ENCODE peak calls at places on chromosomes 7 and 10, in eight cellular contexts. One of them, this sample, is unnamed. For H3K4me1, the result is how much of the 10 kb centered on the place peaks cover.

GRCh38 chr7:131619336-131620305 is 63.2 kb upstream of the PODXL start:
- DNase-seq in SK-N-SH: no peak
- DNase-seq in HepG2: no peak
- DNase-seq in suprapubic skin: no peak
- DNase-seq in prostate gland: no peak
- DNase-seq in spleen: no peak
- DNase-seq in GM23338: no peak
- DNase-seq in esophagus muscularis mucosa: no peak
- DNase-seq in this sample: no peak

GRCh38 chr7:33186187-33186586 is 56.8 kb downstream of the BBS9 start:
- DNase-seq in SK-N-SH: no peak
- DNase-seq in prostate gland: no peak
- DNase-seq in spleen: no peak
- DNase-seq in HepG2: no peak
- DNase-seq in suprapubic skin: no peak
- DNase-seq in esophagus muscularis mucosa: no peak
- DNase-seq in GM23338: peak
- DNase-seq in this sample: no peak

GRCh38 chr10:71270301-71270777 is 48.7 kb upstream of the SLC29A3 start:
- DNase-seq in prostate gland: no peak
- DNase-seq in esophagus muscularis mucosa: no peak
- DNase-seq in GM23338: peak
- DNase-seq in spleen: no peak
- DNase-seq in SK-N-SH: peak
- DNase-seq in suprapubic skin: no peak
- DNase-seq in HepG2: peak
- DNase-seq in this sample: peak

GRCh38 chr10:79459243-79459642 is 13.8 kb upstream of the ZCCHC24 start:
- DNase-seq in prostate gland: no peak
- DNase-seq in spleen: no peak
- DNase-seq in GM23338: no peak
- DNase-seq in esophagus muscularis mucosa: no peak
- DNase-seq in SK-N-SH: no peak
- DNase-seq in HepG2: no peak
- DNase-seq in suprapubic skin: no peak
- DNase-seq in this sample: no peak

GRCh38 chr7:41559426-41559825 is 143.5 kb downstream of the INHBA start:
- DNase-seq in suprapubic skin: no peak
- DNase-seq in prostate gland: no peak
- DNase-seq in spleen: no peak
- DNase-seq in SK-N-SH: no peak
- DNase-seq in GM23338: no peak
- DNase-seq in HepG2: no peak
- DNase-seq in esophagus muscularis mucosa: no peak
- DNase-seq in this sample: no peak

GRCh38 chr10:113665806-113666354 is 2.0 kb upstream of the NRAP start:
- DNase-seq in prostate gland: peak
- DNase-seq in suprapubic skin: no peak
- DNase-seq in HepG2: no peak
- DNase-seq in spleen: no peak
- DNase-seq in SK-N-SH: no peak
- DNase-seq in GM23338: peak
- DNase-seq in esophagus muscularis mucosa: no peak
- DNase-seq in this sample: peak

GRCh38 chr7:149071641-149072437 is 18.7 kb downstream of the ZNF786 start:
- DNase-seq in esophagus muscularis mucosa: no peak
- DNase-seq in GM23338: peak
- DNase-seq in prostate gland: no peak
- DNase-seq in HepG2: no peak
- DNase-seq in spleen: peak
- DNase-seq in SK-N-SH: peak
- DNase-seq in suprapubic skin: no peak
- DNase-seq in this sample: no peak

GRCh38 chr7:123210986-123211385 is 11.2 kb upstream of the SLC13A1 start:
- DNase-seq in HepG2: no peak
- DNase-seq in SK-N-SH: no peak
- DNase-seq in GM23338: no peak
- DNase-seq in esophagus muscularis mucosa: no peak
- DNase-seq in prostate gland: no peak
- DNase-seq in suprapubic skin: no peak
- DNase-seq in spleen: no peak
- DNase-seq in this sample: no peak

GRCh38 chr10:114405011-114405350 is 679 bp upstream of the AFAP1L2 start:
- DNase-seq in spleen: no peak
- DNase-seq in SK-N-SH: no peak
- DNase-seq in prostate gland: no peak
- DNase-seq in suprapubic skin: no peak
- DNase-seq in GM23338: no peak
- DNase-seq in esophagus muscularis mucosa: no peak
- DNase-seq in HepG2: no peak
- DNase-seq in this sample: peak

GRCh38 chr10:77249901-77250459 is 387.6 kb downstream of the KCNMA1 start:
- DNase-seq in HepG2: no peak
- DNase-seq in suprapubic skin: no peak
- DNase-seq in prostate gland: no peak
- DNase-seq in spleen: no peak
- DNase-seq in SK-N-SH: no peak
- DNase-seq in esophagus muscularis mucosa: no peak
- DNase-seq in GM23338: no peak
- DNase-seq in this sample: no peak

GRCh38 chr10:77244746-77245145 is 392.9 kb downstream of the KCNMA1 start:
- DNase-seq in spleen: no peak
- DNase-seq in esophagus muscularis mucosa: no peak
- DNase-seq in HepG2: no peak
- DNase-seq in prostate gland: no peak
- DNase-seq in suprapubic skin: no peak
- DNase-seq in SK-N-SH: no peak
- DNase-seq in GM23338: no peak
- DNase-seq in this sample: no peak

GRCh38 chr10:77248104-77248503 is 389.5 kb downstream of the KCNMA1 start:
- DNase-seq in HepG2: no peak
- DNase-seq in suprapubic skin: no peak
- DNase-seq in esophagus muscularis mucosa: no peak
- DNase-seq in SK-N-SH: no peak
- DNase-seq in GM23338: peak
- DNase-seq in prostate gland: no peak
- DNase-seq in spleen: no peak
- DNase-seq in this sample: no peak

GRCh38 chr10:77245953-77246352 is 391.7 kb downstream of the KCNMA1 start:
- DNase-seq in suprapubic skin: no peak
- DNase-seq in SK-N-SH: no peak
- DNase-seq in spleen: no peak
- DNase-seq in GM23338: no peak
- DNase-seq in prostate gland: no peak
- DNase-seq in HepG2: no peak
- DNase-seq in esophagus muscularis mucosa: no peak
- DNase-seq in this sample: no peak

GRCh38 chr10:77247076-77247561 is 390.5 kb downstream of the KCNMA1 start:
- DNase-seq in suprapubic skin: no peak
- DNase-seq in esophagus muscularis mucosa: no peak
- DNase-seq in prostate gland: no peak
- DNase-seq in spleen: no peak
- DNase-seq in SK-N-SH: no peak
- DNase-seq in HepG2: peak
- DNase-seq in GM23338: no peak
- DNase-seq in this sample: no peak
- H3K4me1 ChIP-seq in suprapubic skin: under half
- H3K4me1 ChIP-seq in esophagus muscularis mucosa: half or more
- H3K4me1 ChIP-seq in prostate gland: under half
- H3K4me1 ChIP-seq in spleen: under half
- H3K4me1 ChIP-seq in SK-N-SH: under half
- H3K4me1 ChIP-seq in HepG2: under half
- H3K4me1 ChIP-seq in GM23338: under half
- H3K4me1 ChIP-seq in this sample: half or more

DNA sequence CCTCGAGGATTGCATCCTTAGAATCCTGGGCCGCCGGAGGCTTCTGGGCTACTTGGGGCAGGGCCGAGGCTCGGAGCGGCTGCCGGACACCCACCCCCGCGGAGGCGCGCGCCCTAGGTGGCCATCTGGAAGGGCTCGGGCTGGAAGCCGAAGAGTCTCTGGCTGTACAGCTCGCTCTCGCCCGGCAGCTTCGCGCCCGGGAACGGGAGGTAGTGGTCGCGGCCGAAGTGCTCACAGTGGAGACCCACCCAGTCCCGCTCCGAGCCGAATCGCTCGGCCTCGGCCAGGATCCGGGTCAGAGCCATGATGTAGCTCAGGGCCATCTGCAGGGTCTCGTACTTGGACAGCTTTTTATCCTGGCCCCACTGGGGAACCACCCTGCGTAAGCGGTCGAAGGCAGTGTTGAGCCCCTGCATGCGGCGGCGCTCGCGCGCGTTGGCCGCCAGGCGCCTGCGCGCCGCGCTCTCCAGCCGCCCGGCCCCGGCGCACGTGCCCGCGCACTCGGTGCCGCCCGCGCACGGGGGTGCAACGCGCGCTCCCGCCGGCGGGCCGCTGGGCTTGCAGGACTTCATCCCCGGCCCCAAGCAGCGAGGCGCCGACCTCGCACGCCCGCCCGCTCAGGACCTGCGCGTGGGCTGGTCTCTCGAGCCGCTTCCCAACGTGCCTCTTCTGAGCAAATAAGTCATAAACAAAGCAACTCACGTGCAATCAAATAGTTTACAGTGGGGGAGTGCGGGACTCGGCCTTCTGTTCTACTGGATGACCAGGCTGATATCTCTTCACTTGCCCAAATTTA is 609 bp downstream of the ATOH7 start:
- DNase-seq in esophagus muscularis mucosa: peak
- DNase-seq in suprapubic skin: no peak
- DNase-seq in HepG2: peak
- DNase-seq in GM23338: peak
- DNase-seq in prostate gland: peak
- DNase-seq in SK-N-SH: peak
- DNase-seq in spleen: peak
- DNase-seq in this sample: peak
- TF ChIP-seq POLR2AphosphoS5 in esophagus muscularis mucosa: no peak
- TF ChIP-seq POLR2AphosphoS5 in suprapubic skin: no peak
- TF ChIP-seq POLR2AphosphoS5 in HepG2: no peak
- TF ChIP-seq POLR2AphosphoS5 in GM23338: peak
- TF ChIP-seq POLR2AphosphoS5 in prostate gland: no peak
- TF ChIP-seq POLR2AphosphoS5 in SK-N-SH: peak
- TF ChIP-seq POLR2AphosphoS5 in spleen: no peak
- TF ChIP-seq POLR2AphosphoS5 in this sample: no peak

GRCh38 chr7:151512353-151512752 is 7.3 kb downstream of the RHEB start:
- DNase-seq in GM23338: no peak
- DNase-seq in suprapubic skin: no peak
- DNase-seq in HepG2: no peak
- DNase-seq in spleen: no peak
- DNase-seq in SK-N-SH: no peak
- DNase-seq in esophagus muscularis mucosa: no peak
- DNase-seq in prostate gland: no peak
- DNase-seq in this sample: no peak

GRCh38 chr7:151511270-151511669 is 8.4 kb downstream of the RHEB start:
- DNase-seq in spleen: no peak
- DNase-seq in HepG2: no peak
- DNase-seq in prostate gland: no peak
- DNase-seq in GM23338: no peak
- DNase-seq in esophagus muscularis mucosa: no peak
- DNase-seq in suprapubic skin: no peak
- DNase-seq in SK-N-SH: no peak
- DNase-seq in this sample: no peak

GRCh38 chr7:151509670-151510333 is 9.9 kb downstream of the RHEB start:
- DNase-seq in suprapubic skin: no peak
- DNase-seq in HepG2: no peak
- DNase-seq in spleen: no peak
- DNase-seq in GM23338: no peak
- DNase-seq in prostate gland: no peak
- DNase-seq in esophagus muscularis mucosa: no peak
- DNase-seq in SK-N-SH: no peak
- DNase-seq in this sample: no peak

GRCh38 chr7:151514461-151515396 is 5.0 kb downstream of the RHEB start:
- DNase-seq in suprapubic skin: no peak
- DNase-seq in GM23338: no peak
- DNase-seq in esophagus muscularis mucosa: no peak
- DNase-seq in spleen: no peak
- DNase-seq in SK-N-SH: no peak
- DNase-seq in HepG2: no peak
- DNase-seq in prostate gland: no peak
- DNase-seq in this sample: no peak

DNA sequence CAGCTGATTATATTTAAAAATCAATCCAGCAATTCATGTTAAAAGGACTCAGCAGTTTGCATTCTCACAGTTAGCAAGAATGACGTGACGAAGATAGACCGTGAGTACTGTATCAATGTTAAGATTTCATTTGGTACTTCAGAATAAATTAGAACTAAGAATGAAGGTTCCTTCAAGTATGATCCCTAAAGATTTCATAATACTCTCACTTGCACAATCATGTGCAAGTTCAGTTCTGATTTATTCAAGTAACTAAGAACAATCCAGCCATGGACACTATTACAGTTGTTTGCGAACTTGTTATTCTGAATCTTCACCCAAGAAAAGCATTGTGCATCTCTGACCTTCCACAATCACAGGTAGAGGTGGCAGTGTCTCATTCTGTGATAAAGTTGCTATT is 7.7 kb downstream of the RHEB start:
- DNase-seq in suprapubic skin: no peak
- DNase-seq in GM23338: no peak
- DNase-seq in SK-N-SH: no peak
- DNase-seq in prostate gland: no peak
- DNase-seq in HepG2: no peak
- DNase-seq in spleen: no peak
- DNase-seq in esophagus muscularis mucosa: no peak
- DNase-seq in this sample: no peak
- H3K4me1 ChIP-seq in suprapubic skin: under half
- H3K4me1 ChIP-seq in GM23338: half or more
- H3K4me1 ChIP-seq in SK-N-SH: under half
- H3K4me1 ChIP-seq in prostate gland: under half
- H3K4me1 ChIP-seq in HepG2: under half
- H3K4me1 ChIP-seq in spleen: under half
- H3K4me1 ChIP-seq in esophagus muscularis mucosa: half or more
- H3K4me1 ChIP-seq in this sample: under half

GRCh38 chr7:14973712-14974428 is 71.3 kb upstream of the DGKB start:
- DNase-seq in suprapubic skin: no peak
- DNase-seq in esophagus muscularis mucosa: no peak
- DNase-seq in spleen: no peak
- DNase-seq in HepG2: no peak
- DNase-seq in prostate gland: no peak
- DNase-seq in SK-N-SH: no peak
- DNase-seq in GM23338: no peak
- DNase-seq in this sample: no peak
- TF ChIP-seq POLR2AphosphoS5 in suprapubic skin: no peak
- TF ChIP-seq POLR2AphosphoS5 in esophagus muscularis mucosa: no peak
- TF ChIP-seq POLR2AphosphoS5 in spleen: no peak
- TF ChIP-seq POLR2AphosphoS5 in HepG2: no peak
- TF ChIP-seq POLR2AphosphoS5 in prostate gland: no peak
- TF ChIP-seq POLR2AphosphoS5 in SK-N-SH: no peak
- TF ChIP-seq POLR2AphosphoS5 in GM23338: no peak
- TF ChIP-seq POLR2AphosphoS5 in this sample: no peak

DNA sequence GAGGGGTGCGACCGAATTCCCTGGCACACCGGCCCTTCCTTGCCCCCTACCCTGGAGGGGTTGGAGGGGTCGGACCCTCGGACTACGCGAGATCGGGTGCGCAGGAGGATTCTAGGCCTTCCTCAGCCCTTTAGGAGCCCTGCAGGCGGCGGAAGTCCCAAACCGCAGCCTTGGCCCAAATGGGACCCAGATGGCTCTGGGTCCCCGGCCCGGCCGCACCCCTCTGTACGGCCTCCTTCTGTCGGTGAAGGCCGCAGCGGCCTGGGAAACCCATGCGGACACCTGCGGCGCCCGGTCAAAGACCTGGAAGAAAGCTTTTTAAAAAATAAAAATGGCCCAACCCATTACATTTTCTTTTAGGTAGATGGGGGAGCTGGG is 2.4 kb upstream of the VAX1 start:
- DNase-seq in prostate gland: no peak
- DNase-seq in HepG2: no peak
- DNase-seq in spleen: no peak
- DNase-seq in SK-N-SH: no peak
- DNase-seq in esophagus muscularis mucosa: no peak
- DNase-seq in suprapubic skin: no peak
- DNase-seq in GM23338: peak
- DNase-seq in this sample: no peak
- H3K4me1 ChIP-seq in prostate gland: under half
- H3K4me1 ChIP-seq in HepG2: under half
- H3K4me1 ChIP-seq in spleen: under half
- H3K4me1 ChIP-seq in SK-N-SH: under half
- H3K4me1 ChIP-seq in esophagus muscularis mucosa: under half
- H3K4me1 ChIP-seq in suprapubic skin: under half
- H3K4me1 ChIP-seq in GM23338: under half
- H3K4me1 ChIP-seq in this sample: under half